ENCODE peak calls at places on chromosomes 4 and X, in seven cellular contexts. G is neuronal stem cell, U is H9, R is IMR-90, Y is mesendoderm, V is mesenchymal stem cell, I is trophoblast cell. N is an unnamed sample.

GRCh38 chr4:48226199-48226598 is 43.4 kb downstream of the TEC start:
- DNase-seq in G (no peak), U (no peak), R (no peak), Y (no peak), V (no peak), I (no peak), N (no peak)

GRCh38 chr4:88522702-88523324 is 763 bp downstream of the PYURF start:
- DNase-seq in G (peak), U (no peak), R (peak), Y (peak), V (peak), I (peak), N (no peak)

GRCh38 chr4:64497526-64497925 is 88.3 kb upstream of the TECRL start:
- DNase-seq in G (no peak), U (no peak), R (no peak), Y (no peak), V (peak), I (no peak), N (no peak)

GRCh38 chr4:26343041-26343403 is 22.2 kb downstream of the RBPJ start:
- DNase-seq in G (no peak), U (no peak), R (peak), Y (no peak), V (peak), I (peak), N (no peak)

GRCh38 chrX:20116087-20116574 is 576 bp downstream of the MAP7D2 start:
- DNase-seq in G (no peak), U (peak), R (no peak), Y (peak), V (no peak), I (no peak), N (no peak)

GRCh38 chr4:89142691-89143669 is 31.6 kb downstream of the TIGD2 start:
- DNase-seq in G (no peak), U (no peak), R (no peak), Y (no peak), V (no peak), I (no peak), N (no peak)

GRCh38 chr4:110683600-110683999 is 60.7 kb upstream of the PITX2 start:
- DNase-seq in G (no peak), U (no peak), R (no peak), Y (no peak), V (no peak), I (no peak), N (no peak)

GRCh38 chrX:6645216-6645615 is 110.3 kb upstream of the VCX3A start:
- DNase-seq in G (no peak), U (no peak), R (no peak), Y (no peak), V (no peak), I (peak), N (no peak)

GRCh38 chrX:71100581-71101505 is 5.2 kb downstream of the FOXO4 start:
- DNase-seq in G (no peak), U (peak), R (no peak), Y (no peak), V (no peak), I (no peak), N (no peak)

GRCh38 chr4:149409186-149410056 is 406.2 kb downstream of the IQCM start:
- DNase-seq in G (no peak), U (no peak), R (peak), Y (no peak), V (peak), I (no peak), N (no peak)

GRCh38 chrX:39309018-39309620 is 507.9 kb downstream of the MID1IP1 start:
- DNase-seq in G (no peak), U (no peak), R (no peak), Y (peak), V (peak), I (peak), N (no peak)

GRCh38 chr4:5051210-5051691 is at the start of gene STK32B:
- DNase-seq in G (peak), U (peak), R (peak), Y (peak), V (peak), I (no peak), N (peak)

GRCh38 chrX:134685662-134686061 is 27.4 kb upstream of the PLAC1 start:
- DNase-seq in G (no peak), U (no peak), R (peak), Y (no peak), V (peak), I (no peak), N (no peak)

GRCh38 chrX:153638436-153639176 is 8.4 kb upstream of the DUSP9 start:
- DNase-seq in G (no peak), U (no peak), R (no peak), Y (no peak), V (no peak), I (no peak), N (no peak)

GRCh38 chr4:61445374-61446063 is 245.4 kb downstream of the ADGRL3 start:
- DNase-seq in G (no peak), U (no peak), R (no peak), Y (no peak), V (no peak), I (no peak), N (no peak)

GRCh38 chrX:46628406-46629371 is 55.1 kb downstream of the CHST7 start:
- DNase-seq in G (no peak), U (no peak), R (peak), Y (no peak), V (peak), I (peak), N (no peak)

GRCh38 chr4:163932504-163932903 is 438.0 kb downstream of the TMA16 start:
- DNase-seq in G (no peak), U (no peak), R (no peak), Y (no peak), V (no peak), I (peak), N (no peak)

GRCh38 chr4:26619784-26620183 is 35.9 kb downstream of the TBC1D19 start:
- DNase-seq in G (no peak), U (no peak), R (peak), Y (no peak), V (peak), I (no peak), N (no peak)

GRCh38 chr4:15695240-15695699 is 7.6 kb upstream of the BST1 start:
- DNase-seq in G (peak), U (peak), R (peak), Y (peak), V (peak), I (peak), N (no peak)

GRCh38 chrX:41590641-41591040 is 98.1 kb upstream of the GPR34 start:
- DNase-seq in G (no peak), U (no peak), R (peak), Y (no peak), V (no peak), I (no peak), N (no peak)

GRCh38 chrX:153459976-153460375 is 10.4 kb downstream of the HAUS7 start:
- DNase-seq in G (no peak), U (no peak), R (peak), Y (peak), V (peak), I (peak), N (no peak)

GRCh38 chrX:14032383-14032782 is 2.7 kb upstream of the GEMIN8 start:
- DNase-seq in G (peak), U (no peak), R (peak), Y (peak), V (peak), I (peak), N (no peak)

DNA sequence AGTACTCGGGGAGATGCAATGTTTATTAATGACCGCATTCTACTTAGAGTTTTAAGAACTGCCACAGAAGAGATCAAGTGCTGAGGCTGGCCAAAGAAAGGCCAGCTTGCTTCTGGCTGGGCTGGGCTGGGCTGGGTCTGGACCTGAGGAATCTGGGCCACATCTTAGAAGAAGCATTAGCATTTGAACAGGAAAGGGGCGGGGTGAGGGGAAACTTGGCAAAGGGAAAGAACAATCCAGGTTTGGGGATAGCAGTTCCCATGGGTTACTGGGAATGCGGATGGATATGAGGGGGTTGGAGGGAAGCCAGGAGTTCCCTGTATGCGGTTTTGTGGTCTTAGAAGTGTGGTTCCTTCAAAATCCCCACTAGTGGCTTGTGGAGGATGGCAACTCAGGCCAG is 83.3 kb downstream of the CLDN34 start:
- DNase-seq in G (no peak), U (peak), R (peak), Y (peak), V (no peak), I (no peak), N (peak)
- H2BK120ac ChIP-seq in G (no peak), U (no peak), R (no peak), Y (no peak), V (no peak), I (peak), N (peak)

GRCh38 chrX:148448686-148449085 is 51.7 kb upstream of the AFF2 start:
- DNase-seq in G (no peak), U (no peak), R (no peak), Y (no peak), V (no peak), I (no peak), N (no peak)
- H2BK120ac ChIP-seq in G (no peak), U (no peak), R (no peak), Y (no peak), V (no peak), I (no peak), N (no peak)

GRCh38 chr4:102604222-102604940 is 103.2 kb downstream of the NFKB1 start:
- DNase-seq in G (no peak), U (no peak), R (no peak), Y (no peak), V (no peak), I (no peak), N (no peak)
- H2BK120ac ChIP-seq in G (no peak), U (no peak), R (no peak), Y (no peak), V (no peak), I (no peak), N (no peak)

GRCh38 chr4:68407868-68408190 is 39.4 kb upstream of the TMPRSS11E start:
- DNase-seq in G (no peak), U (no peak), R (no peak), Y (peak), V (no peak), I (no peak), N (no peak)
- H2BK120ac ChIP-seq in G (no peak), U (peak), R (no peak), Y (peak), V (no peak), I (no peak), N (peak)

GRCh38 chr4:57059890-57060716 is 50.1 kb downstream of the IGFBP7 start:
- DNase-seq in G (no peak), U (no peak), R (peak), Y (no peak), V (peak), I (no peak), N (no peak)
- H2BK120ac ChIP-seq in G (no peak), U (no peak), R (peak), Y (no peak), V (no peak), I (peak), N (no peak)

DNA sequence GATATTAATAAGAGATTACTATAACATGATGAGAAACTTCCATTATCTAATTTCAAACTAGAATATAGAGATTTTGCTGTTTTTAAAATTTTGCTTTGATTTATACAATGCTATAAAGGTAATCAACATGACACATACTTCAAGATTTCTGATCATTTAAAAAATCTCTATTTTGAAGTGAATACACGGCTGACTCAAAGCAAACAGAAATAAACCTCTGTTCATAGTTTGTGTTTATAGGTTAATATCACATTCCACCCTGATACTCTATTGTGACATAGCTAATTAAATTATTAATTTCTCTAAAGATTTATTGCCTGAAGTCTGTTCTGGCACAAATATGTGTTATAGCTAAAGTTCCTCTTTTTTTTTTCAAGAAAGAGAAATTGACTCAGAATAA is 349.2 kb downstream of the TLL1 start:
- DNase-seq in G (no peak), U (no peak), R (no peak), Y (no peak), V (no peak), I (no peak), N (no peak)
- H2BK120ac ChIP-seq in G (no peak), U (no peak), R (no peak), Y (no peak), V (no peak), I (no peak), N (no peak)

GRCh38 chrX:44778254-44778653 is 65.6 kb upstream of the DUSP21 start:
- DNase-seq in G (no peak), U (no peak), R (no peak), Y (no peak), V (no peak), I (no peak), N (no peak)

GRCh38 chrX:44785652-44786051 is 58.2 kb upstream of the DUSP21 start:
- DNase-seq in G (no peak), U (no peak), R (peak), Y (no peak), V (no peak), I (no peak), N (no peak)

DNA sequence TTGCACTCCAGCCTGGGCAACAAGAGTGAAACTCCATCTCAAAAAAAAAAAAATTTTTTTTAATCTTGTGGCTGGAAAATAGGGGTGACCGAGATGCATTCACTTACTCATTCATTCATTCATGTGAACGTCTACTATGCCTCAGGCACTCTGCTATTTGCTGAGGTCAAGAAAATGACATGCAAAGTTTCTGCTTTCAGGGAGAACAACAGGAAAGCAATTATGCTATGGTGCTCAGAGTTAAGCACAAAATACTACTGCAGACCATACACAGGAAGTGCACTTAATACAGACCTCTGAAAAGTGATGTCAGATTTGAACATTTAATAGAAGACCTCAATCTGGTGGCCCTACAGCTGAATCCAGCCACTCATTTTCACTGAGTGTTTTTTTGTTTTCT is 59.6 kb upstream of the DUSP21 start:
- DNase-seq in G (no peak), U (no peak), R (no peak), Y (no peak), V (no peak), I (no peak), N (no peak)
- H2BK120ac ChIP-seq in G (no peak), U (no peak), R (no peak), Y (no peak), V (no peak), I (no peak), N (no peak)

DNA sequence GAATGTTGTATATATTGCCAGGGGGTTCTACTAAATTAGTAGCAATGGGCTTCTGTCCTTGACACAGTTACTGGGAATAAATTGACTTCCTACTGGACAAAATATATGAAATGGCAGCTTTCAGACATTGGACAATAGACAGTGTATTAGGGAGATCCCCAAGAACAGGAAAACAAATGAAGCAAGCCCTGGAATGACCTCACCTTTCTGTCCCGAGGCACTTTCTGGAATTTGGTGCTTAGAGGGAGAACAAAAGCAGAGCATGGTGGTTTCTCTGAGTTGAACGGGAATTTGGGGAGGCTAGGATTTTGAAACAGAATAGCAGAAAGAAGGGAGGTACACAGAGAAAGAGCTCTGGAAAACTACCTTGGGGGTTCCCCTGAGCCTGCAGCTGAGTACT is 187.7 kb upstream of the MAGEB2 start:
- DNase-seq in G (peak), U (no peak), R (no peak), Y (peak), V (no peak), I (no peak), N (no peak)
- H2BK120ac ChIP-seq in G (no peak), U (no peak), R (no peak), Y (no peak), V (no peak), I (no peak), N (no peak)

GRCh38 chrX:23514082-23514481 is 153.2 kb upstream of the PRDX4 start:
- DNase-seq in G (no peak), U (no peak), R (no peak), Y (no peak), V (no peak), I (no peak), N (no peak)

GRCh38 chrX:23513121-23513520 is 154.2 kb upstream of the PRDX4 start:
- DNase-seq in G (no peak), U (peak), R (no peak), Y (peak), V (no peak), I (no peak), N (no peak)

GRCh38 chrX:23511783-23512182 is 155.5 kb upstream of the PRDX4 start:
- DNase-seq in G (no peak), U (no peak), R (no peak), Y (no peak), V (no peak), I (no peak), N (no peak)

GRCh38 chrX:23509256-23509655 is 158.0 kb upstream of the PRDX4 start:
- DNase-seq in G (no peak), U (peak), R (no peak), Y (peak), V (no peak), I (no peak), N (no peak)

DNA sequence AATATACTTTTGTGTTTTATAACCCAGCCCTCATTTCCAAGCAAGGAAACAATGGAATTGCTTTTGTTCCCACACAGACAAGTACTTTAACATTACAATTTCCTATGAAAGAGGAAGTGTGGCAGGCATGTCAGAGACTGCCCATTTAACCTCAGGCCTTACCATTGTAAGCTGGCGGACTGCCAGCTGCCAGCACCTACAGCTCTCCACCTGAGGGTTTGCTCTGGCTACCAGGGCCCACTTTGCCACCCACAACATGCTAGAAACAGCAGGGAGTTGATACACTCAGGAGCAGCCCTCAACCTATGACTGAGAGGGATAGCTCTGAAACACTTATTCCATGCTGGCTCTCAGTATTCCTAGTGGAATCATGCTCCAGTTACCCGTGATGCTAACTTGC is 152.3 kb upstream of the PRDX4 start:
- DNase-seq in G (no peak), U (no peak), R (no peak), Y (no peak), V (no peak), I (no peak), N (no peak)
- H2BK120ac ChIP-seq in G (no peak), U (no peak), R (no peak), Y (no peak), V (no peak), I (no peak), N (peak)

N was measured in H1.